ENCODE peak calls at places on chromosome 22, in four cellular contexts. L is psoas muscle, K is heart left ventricle, D is A549. E is an unnamed sample.

GRCh38 chr22:37815593-37815992 is 7.6 kb upstream of the GALR3 start:
- DNase-seq in L (no peak), K (no peak), D (no peak), E (no peak)

GRCh38 chr22:19885841-19886592 is 31.3 kb upstream of the GNB1L start:
- DNase-seq in L (no peak), K (peak; percentile 46), D (no peak), E (no peak)

GRCh38 chr22:37971475-37972434 is 12.6 kb downstream of the SOX10 start:
- DNase-seq in L (no peak), K (no peak), D (no peak), E (no peak)

GRCh38 chr22:45842141-45842831 is 134.7 kb downstream of the WNT7B start:
- DNase-seq in L (no peak), K (no peak), D (no peak), E (peak; percentile 15)

GRCh38 chr22:38715176-38715764 is 9.5 kb downstream of the GTPBP1 start:
- DNase-seq in L (no peak), K (no peak), D (no peak), E (no peak)

GRCh38 chr22:26992556-26992955 is 335.2 kb downstream of the MIAT start:
- DNase-seq in L (no peak), K (no peak), D (no peak), E (no peak)

GRCh38 chr22:24189249-24190158 is 8.2 kb downstream of the SUSD2 start:
- DNase-seq in L (peak; percentile 81), K (peak; percentile 86), D (peak; percentile 84), E (peak; percentile 26)

GRCh38 chr22:46578824-46579561 is 41.2 kb upstream of the GRAMD4 start:
- DNase-seq in L (peak; percentile 80), K (peak; percentile 76), D (no peak), E (no peak)

GRCh38 chr22:19094393-19094997 is 27.7 kb downstream of the DGCR2 start:
- DNase-seq in L (no peak), K (no peak), D (no peak), E (no peak)

GRCh38 chr22:17098379-17098819 is 13.6 kb downstream of the IL17RA start:
- DNase-seq in L (no peak), K (no peak), D (no peak), E (no peak)

GRCh38 chr22:50730941-50731661 is 6.9 kb upstream of the ACR start:
- DNase-seq in L (peak; percentile 37), K (peak; percentile 71), D (no peak), E (no peak)

GRCh38 chr22:20741634-20742581 is 32.0 kb upstream of the SERPIND1 start:
- DNase-seq in L (no peak), K (no peak), D (peak; percentile 32), E (no peak)

GRCh38 chr22:17085277-17086091 is 684 bp downstream of the IL17RA start:
- DNase-seq in L (peak; percentile 65), K (peak; percentile 79), D (no peak), E (no peak)

GRCh38 chr22:21865041-21865440 is 2.4 kb downstream of the MAPK1 start:
- DNase-seq in L (no peak), K (no peak), D (no peak), E (peak; percentile 65)

GRCh38 chr22:23035557-23036277 is 34.6 kb upstream of the GNAZ start:
- DNase-seq in L (no peak), K (no peak), D (no peak), E (no peak)

GRCh38 chr22:39219071-39220050 is 25.4 kb downstream of the PDGFB start:
- DNase-seq in L (no peak), K (no peak), D (no peak), E (no peak)

GRCh38 chr22:28001171-28001835 is 82.2 kb upstream of the PITPNB start:
- DNase-seq in L (peak; percentile 48), K (peak; percentile 49), D (no peak), E (no peak)

DNA sequence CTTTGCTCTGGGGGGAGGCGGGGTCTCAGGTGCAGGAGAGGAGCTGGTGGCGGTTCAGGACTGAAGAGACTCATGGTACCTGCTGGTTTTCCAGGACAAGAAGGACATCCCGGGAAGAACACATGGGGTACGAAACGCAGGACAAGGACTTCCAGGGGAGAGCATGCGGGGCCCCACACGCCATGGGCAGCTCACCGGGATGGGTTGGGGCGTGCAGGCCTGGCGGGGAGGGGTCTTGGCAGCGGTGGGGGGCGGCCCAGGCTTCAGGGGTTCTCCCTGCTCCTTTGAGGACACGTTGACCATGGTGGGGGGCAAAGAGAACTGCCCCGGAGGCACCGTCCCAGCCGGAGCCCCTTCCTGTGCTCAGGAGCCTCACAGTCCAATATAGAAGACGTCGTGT is 673.2 kb downstream of the BRD1 start:
- DNase-seq in L (no peak), K (no peak), D (no peak), E (no peak)
- H3K4me3 ChIP-seq in L (no peak overlapping the region), K (no peak overlapping the region), D (no peak overlapping the region), E (no peak overlapping the region)

DNA sequence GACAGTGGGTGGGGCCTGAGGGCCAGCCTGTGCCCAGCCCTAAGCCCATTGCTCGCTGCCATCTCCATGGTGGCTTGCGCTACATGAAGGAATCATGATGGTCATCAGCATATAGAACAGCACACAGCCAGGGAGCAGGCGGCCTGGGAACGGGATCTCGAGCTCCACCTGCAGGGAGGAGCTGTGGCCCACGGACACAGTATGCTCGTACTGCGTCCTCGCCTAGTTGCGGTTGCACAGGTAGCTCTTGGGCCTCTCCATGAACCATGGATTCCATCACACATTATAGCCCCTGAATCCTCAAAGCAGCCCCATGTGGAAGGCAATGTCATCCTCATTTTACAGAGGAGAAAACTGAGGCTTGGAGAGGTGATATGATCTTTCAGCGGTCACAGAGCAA is 15.1 kb downstream of the SEC14L4 start:
- DNase-seq in L (no peak), K (peak; percentile 28), D (no peak), E (no peak)
- TF ChIP-seq CTCF in L (no peak), K (no peak), D (no peak), E (peak; percentile 12)

GRCh38 chr22:43014062-43014875 is 680 bp downstream of the PACSIN2 start:
- DNase-seq in L (peak; percentile 74), K (peak; percentile 73), D (no peak), E (no peak)
- H3K9me3 ChIP-seq in L (no peaks in the 10 kb centered on the region), K (no peaks in the 10 kb centered on the region), D (no peaks in the 10 kb centered on the region), E (no peaks in the 10 kb centered on the region)

DNA sequence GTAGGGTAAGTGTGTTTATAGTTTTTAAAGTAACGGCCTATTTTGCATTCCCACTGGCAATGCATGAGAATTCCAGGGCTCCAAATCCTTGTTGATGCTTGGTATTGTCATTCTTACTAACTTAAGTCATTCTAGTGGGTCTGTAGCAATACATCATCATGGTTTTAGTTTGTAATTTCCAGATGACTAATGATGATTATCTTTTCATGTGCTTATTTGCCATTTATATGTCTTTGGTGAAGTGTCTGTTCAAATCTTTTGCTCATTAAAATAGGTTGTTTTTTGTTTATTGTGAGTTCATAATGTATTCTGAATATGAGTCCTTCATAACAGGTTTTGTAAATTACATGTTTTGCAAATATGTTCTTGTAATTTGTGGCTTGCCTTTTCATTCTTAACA is 31.2 kb downstream of the MTMR3 start:
- DNase-seq in L (no peak), K (no peak), D (no peak), E (peak; percentile 34)
- H3K4me3 ChIP-seq in L (no peak overlapping the region), K (no peak overlapping the region), D (no peak overlapping the region), E (no peak overlapping the region)